ENCODE peak calls at places on chromosome 3, in eight cellular contexts. G is omental fat pad, Q is mesothelial cell of epicardium, K is C1 segment of cervical spinal cord, N is GM10248, W is epithelial cell of esophagus, B is WTC11, S is cardiac muscle cell. M is an unnamed sample.

GRCh38 chr3:195139091-195139875 is 131.7 kb downstream of the XXYLT1 start:
- DNase-seq in G (no peak), Q (no peak), K (no peak), N (peak), W (peak), B (no peak), S (no peak), M (no peak)

GRCh38 chr3:58568572-58569286 is 8.5 kb downstream of the FAM107A start:
- DNase-seq in G (peak), Q (no peak), K (peak), N (peak), W (peak), B (peak), S (peak), M (peak)

GRCh38 chr3:15768421-15769255 is 29.1 kb downstream of the ANKRD28 start:
- DNase-seq in G (no peak), Q (no peak), K (no peak), N (peak), W (peak), B (no peak), S (no peak), M (no peak)

GRCh38 chr3:150926328-150926727 is 21.1 kb upstream of the MINDY4B start:
- DNase-seq in G (no peak), Q (no peak), K (no peak), N (no peak), W (no peak), B (no peak), S (no peak), M (no peak)

GRCh38 chr3:195246608-195247007 is 24.4 kb downstream of the XXYLT1 start:
- DNase-seq in G (no peak), Q (no peak), K (no peak), N (no peak), W (no peak), B (no peak), S (no peak), M (no peak)

GRCh38 chr3:16132926-16133325 is 41.6 kb upstream of the GALNT15 start:
- DNase-seq in G (no peak), Q (no peak), K (peak), N (no peak), W (no peak), B (no peak), S (no peak), M (no peak)

GRCh38 chr3:195075941-195076875 is 194.8 kb downstream of the XXYLT1 start:
- DNase-seq in G (no peak), Q (no peak), K (no peak), N (no peak), W (no peak), B (no peak), S (no peak), M (no peak)

GRCh38 chr3:53844262-53845102 is 1.7 kb downstream of the CHDH start:
- DNase-seq in G (no peak), Q (no peak), K (peak), N (no peak), W (peak), B (no peak), S (no peak), M (no peak)

GRCh38 chr3:32321095-32321835 is 70.4 kb upstream of the CMTM7 start:
- DNase-seq in G (no peak), Q (no peak), K (no peak), N (no peak), W (no peak), B (peak), S (peak), M (no peak)

GRCh38 chr3:150761831-150762661 is 923 bp downstream of the SIAH2 start:
- DNase-seq in G (peak), Q (no peak), K (peak), N (no peak), W (peak), B (peak), S (peak), M (peak)

GRCh38 chr3:52925405-52926313 is 28.3 kb upstream of the STIMATE start:
- DNase-seq in G (no peak), Q (no peak), K (no peak), N (no peak), W (no peak), B (no peak), S (no peak), M (no peak)

GRCh38 chr3:99570061-99570460 is 68.3 kb upstream of the COL8A1 start:
- DNase-seq in G (no peak), Q (no peak), K (no peak), N (no peak), W (no peak), B (no peak), S (no peak), M (no peak)

GRCh38 chr3:67509471-67510075 is 144.8 kb downstream of the SUCLG2 start:
- DNase-seq in G (no peak), Q (no peak), K (no peak), N (no peak), W (peak), B (no peak), S (no peak), M (no peak)

GRCh38 chr3:160665784-160666526 is 11.0 kb upstream of the ARL14 start:
- DNase-seq in G (no peak), Q (no peak), K (no peak), N (peak), W (peak), B (no peak), S (no peak), M (no peak)

GRCh38 chr3:117510396-117510795 is 800.8 kb downstream of the TUSC7 start:
- DNase-seq in G (no peak), Q (no peak), K (no peak), N (no peak), W (no peak), B (no peak), S (peak), M (no peak)

GRCh38 chr3:187293977-187294376 is 2.4 kb upstream of the MASP1 start:
- DNase-seq in G (no peak), Q (no peak), K (no peak), N (no peak), W (no peak), B (no peak), S (no peak), M (no peak)

GRCh38 chr3:126156468-126156867 is 23.9 kb downstream of the ALDH1L1 start:
- DNase-seq in G (no peak), Q (no peak), K (no peak), N (peak), W (no peak), B (no peak), S (no peak), M (no peak)

GRCh38 chr3:46714728-46715506 is 2.8 kb downstream of the PRSS50 start:
- DNase-seq in G (peak), Q (no peak), K (no peak), N (no peak), W (no peak), B (no peak), S (no peak), M (no peak)

GRCh38 chr3:111725706-111726105 is 130.6 kb upstream of the ZBED2 start:
- DNase-seq in G (no peak), Q (no peak), K (no peak), N (no peak), W (no peak), B (no peak), S (no peak), M (no peak)

GRCh38 chr3:182837855-182838454 is 44.7 kb downstream of the ATP11B start:
- DNase-seq in G (no peak), Q (no peak), K (no peak), N (no peak), W (peak), B (no peak), S (peak), M (no peak)

GRCh38 chr3:70822777-70823176 is 510.3 kb upstream of the MDFIC2 start:
- DNase-seq in G (no peak), Q (no peak), K (no peak), N (no peak), W (no peak), B (no peak), S (no peak), M (no peak)

GRCh38 chr3:119395923-119396358 is 67.5 kb downstream of the TMEM39A start:
- DNase-seq in G (no peak), Q (no peak), K (no peak), N (peak), W (no peak), B (no peak), S (no peak), M (no peak)

GRCh38 chr3:76134166-76134565 is 348.8 kb upstream of the ZNF717 start:
- DNase-seq in G (no peak), Q (no peak), K (no peak), N (no peak), W (peak), B (no peak), S (no peak), M (no peak)

GRCh38 chr3:14434105-14434504 is 31.7 kb downstream of the SLC6A6 start:
- DNase-seq in G (no peak), Q (no peak), K (no peak), N (no peak), W (peak), B (no peak), S (no peak), M (no peak)

GRCh38 chr3:160445854-160446253 is 3.7 kb downstream of the TRIM59 start:
- DNase-seq in G (no peak), Q (no peak), K (no peak), N (no peak), W (no peak), B (no peak), S (no peak), M (no peak)

GRCh38 chr3:42853739-42854302 is 21.9 kb downstream of the CYP8B1 start:
- DNase-seq in G (no peak), Q (no peak), K (no peak), N (no peak), W (no peak), B (no peak), S (no peak), M (no peak)

GRCh38 chr3:8460050-8460708 is 41.4 kb upstream of the LMCD1 start:
- DNase-seq in G (no peak), Q (no peak), K (no peak), N (no peak), W (no peak), B (no peak), S (no peak), M (no peak)

GRCh38 chr3:185988080-185988815 is 50.4 kb upstream of the TRA2B start:
- DNase-seq in G (no peak), Q (no peak), K (no peak), N (no peak), W (no peak), B (no peak), S (no peak), M (no peak)

GRCh38 chr3:126544596-126545281 is 14.0 kb downstream of the C3orf22 start:
- DNase-seq in G (peak), Q (peak), K (no peak), N (no peak), W (no peak), B (peak), S (no peak), M (no peak)

GRCh38 chr3:102410616-102411015 is 24.2 kb upstream of the ZPLD1 start:
- DNase-seq in G (no peak), Q (no peak), K (no peak), N (no peak), W (no peak), B (no peak), S (no peak), M (no peak)

GRCh38 chr3:116000315-116000714 is 377.0 kb downstream of the GAP43 start:
- DNase-seq in G (no peak), Q (no peak), K (no peak), N (peak), W (peak), B (no peak), S (no peak), M (no peak)

GRCh38 chr3:177427096-177427495 is 229.8 kb upstream of the TBL1XR1 start:
- DNase-seq in G (no peak), Q (no peak), K (no peak), N (peak), W (no peak), B (no peak), S (no peak), M (no peak)

GRCh38 chr3:178804606-178805005 is 267.0 kb downstream of the ZMAT3 start:
- DNase-seq in G (no peak), Q (no peak), K (no peak), N (no peak), W (no peak), B (no peak), S (no peak), M (no peak)